ENCODE peak calls at places on chromosomes 12 and 14, in four cellular contexts. One of them, this sample, is unnamed. For H3K4me1, the result is how much of the 10 kb centered on the place peaks cover.

GRCh38 chr12:66129934-66130266 is 650 bp downstream of the LLPH start:
- DNase-seq in neural progenitor cell: no peak
- DNase-seq in HCT116: no peak
- DNase-seq in GM23338: no peak
- DNase-seq in this sample: no peak

GRCh38 chr14:51616724-51617409 is 34.8 kb upstream of the FRMD6 start:
- DNase-seq in neural progenitor cell: no peak
- DNase-seq in HCT116: peak
- DNase-seq in GM23338: no peak
- DNase-seq in this sample: peak

GRCh38 chr14:104135121-104135903 is 3.1 kb upstream of the KIF26A start:
- DNase-seq in HCT116: no peak
- DNase-seq in GM23338: peak
- DNase-seq in neural progenitor cell: peak
- DNase-seq in this sample: peak

GRCh38 chr12:80154261-80154660 is 54.9 kb downstream of the OTOGL start:
- DNase-seq in neural progenitor cell: no peak
- DNase-seq in HCT116: no peak
- DNase-seq in GM23338: no peak
- DNase-seq in this sample: no peak

GRCh38 chr12:69502342-69503081 is 32.3 kb downstream of the FRS2 start:
- DNase-seq in HCT116: peak
- DNase-seq in neural progenitor cell: no peak
- DNase-seq in GM23338: no peak
- DNase-seq in this sample: no peak

GRCh38 chr14:89648924-89649323 is 231.9 kb upstream of the FOXN3 start:
- DNase-seq in HCT116: no peak
- DNase-seq in neural progenitor cell: no peak
- DNase-seq in GM23338: no peak
- DNase-seq in this sample: no peak

GRCh38 chr12:572532-572899 is 90.7 kb downstream of the NINJ2 start:
- DNase-seq in HCT116: peak
- DNase-seq in GM23338: no peak
- DNase-seq in neural progenitor cell: no peak
- DNase-seq in this sample: no peak

GRCh38 chr14:22177870-22178269 is 411.2 kb downstream of the DAD1 start:
- DNase-seq in HCT116: no peak
- DNase-seq in GM23338: no peak
- DNase-seq in neural progenitor cell: no peak
- DNase-seq in this sample: no peak

GRCh38 chr12:87439990-87440827 is 589.0 kb downstream of the C12orf50 start:
- DNase-seq in HCT116: peak
- DNase-seq in GM23338: no peak
- DNase-seq in neural progenitor cell: no peak
- DNase-seq in this sample: peak

GRCh38 chr14:54798465-54799124 is 104.0 kb downstream of the GCH1 start:
- DNase-seq in neural progenitor cell: peak
- DNase-seq in GM23338: no peak
- DNase-seq in HCT116: no peak
- DNase-seq in this sample: no peak

GRCh38 chr14:56216631-56217379 is 98.6 kb downstream of the PELI2 start:
- DNase-seq in HCT116: no peak
- DNase-seq in GM23338: no peak
- DNase-seq in neural progenitor cell: no peak
- DNase-seq in this sample: peak

GRCh38 chr12:130013771-130014484 is 110.1 kb upstream of the TMEM132D start:
- DNase-seq in neural progenitor cell: peak
- DNase-seq in GM23338: peak
- DNase-seq in HCT116: no peak
- DNase-seq in this sample: peak

GRCh38 chr12:53061404-53062010 is 11.6 kb downstream of the TNS2 start:
- DNase-seq in neural progenitor cell: peak
- DNase-seq in HCT116: peak
- DNase-seq in GM23338: peak
- DNase-seq in this sample: peak

GRCh38 chr14:91834571-91834970 is 32.8 kb downstream of the TC2N start:
- DNase-seq in neural progenitor cell: peak
- DNase-seq in HCT116: no peak
- DNase-seq in GM23338: peak
- DNase-seq in this sample: no peak

GRCh38 chr12:67648306-67649164 is at the start of gene DYRK2:
- DNase-seq in neural progenitor cell: peak
- DNase-seq in HCT116: peak
- DNase-seq in GM23338: peak
- DNase-seq in this sample: peak

GRCh38 chr12:119902084-119902509 is 25.0 kb upstream of the CIT start:
- DNase-seq in HCT116: peak
- DNase-seq in neural progenitor cell: peak
- DNase-seq in GM23338: peak
- DNase-seq in this sample: peak

GRCh38 chr12:14238224-14238792 is 127.2 kb upstream of the ATF7IP start:
- DNase-seq in HCT116: no peak
- DNase-seq in GM23338: peak
- DNase-seq in neural progenitor cell: no peak
- DNase-seq in this sample: peak

GRCh38 chr14:101076451-101077220 is 173.1 kb upstream of the RTL1 start:
- DNase-seq in HCT116: no peak
- DNase-seq in neural progenitor cell: no peak
- DNase-seq in GM23338: no peak
- DNase-seq in this sample: no peak

GRCh38 chr14:45284802-45285201 is 31.8 kb upstream of the MIS18BP1 start:
- DNase-seq in GM23338: peak
- DNase-seq in neural progenitor cell: no peak
- DNase-seq in HCT116: peak
- DNase-seq in this sample: no peak

GRCh38 chr14:96482986-96483385 is 19.2 kb upstream of the PAPOLA start:
- DNase-seq in neural progenitor cell: no peak
- DNase-seq in HCT116: no peak
- DNase-seq in GM23338: no peak
- DNase-seq in this sample: no peak

GRCh38 chr12:105659355-105660075 is 329.0 kb downstream of the C12orf75 start:
- DNase-seq in GM23338: no peak
- DNase-seq in neural progenitor cell: no peak
- DNase-seq in HCT116: no peak
- DNase-seq in this sample: no peak

GRCh38 chr12:117025481-117026151 is 73.6 kb downstream of the TESC start:
- DNase-seq in GM23338: peak
- DNase-seq in HCT116: peak
- DNase-seq in neural progenitor cell: peak
- DNase-seq in this sample: peak

GRCh38 chr12:68042212-68042699 is 53.0 kb downstream of the IFNG-AS1 start:
- DNase-seq in GM23338: no peak
- DNase-seq in neural progenitor cell: no peak
- DNase-seq in HCT116: no peak
- DNase-seq in this sample: no peak

GRCh38 chr12:6020930-6021329 is 75.9 kb upstream of the ANO2 start:
- DNase-seq in neural progenitor cell: no peak
- DNase-seq in HCT116: no peak
- DNase-seq in GM23338: no peak
- DNase-seq in this sample: no peak

GRCh38 chr12:107759410-107759809 is 1.5 kb downstream of the PRDM4 start:
- DNase-seq in HCT116: peak
- DNase-seq in neural progenitor cell: peak
- DNase-seq in GM23338: no peak
- DNase-seq in this sample: peak

GRCh38 chr12:64801381-64801780 is 23.1 kb upstream of the TBC1D30 start:
- DNase-seq in HCT116: no peak
- DNase-seq in neural progenitor cell: peak
- DNase-seq in GM23338: peak
- DNase-seq in this sample: no peak

GRCh38 chr14:80269338-80269935 is 58.1 kb upstream of the DIO2 start:
- DNase-seq in HCT116: no peak
- DNase-seq in GM23338: no peak
- DNase-seq in neural progenitor cell: no peak
- DNase-seq in this sample: peak

GRCh38 chr12:54414191-54414525 is 4.9 kb downstream of the ITGA5 start:
- DNase-seq in GM23338: no peak
- DNase-seq in HCT116: no peak
- DNase-seq in neural progenitor cell: no peak
- DNase-seq in this sample: no peak

GRCh38 chr12:54411398-54412241 is 7.4 kb downstream of the ITGA5 start:
- DNase-seq in GM23338: peak
- DNase-seq in HCT116: no peak
- DNase-seq in neural progenitor cell: no peak
- DNase-seq in this sample: peak

GRCh38 chr12:54413284-54414190 is 5.5 kb downstream of the ITGA5 start:
- DNase-seq in GM23338: no peak
- DNase-seq in HCT116: no peak
- DNase-seq in neural progenitor cell: no peak
- DNase-seq in this sample: no peak

GRCh38 chr12:54412786-54413185 is 6.3 kb downstream of the ITGA5 start:
- DNase-seq in neural progenitor cell: no peak
- DNase-seq in HCT116: no peak
- DNase-seq in GM23338: no peak
- DNase-seq in this sample: no peak

GRCh38 chr12:54412348-54412747 is 6.7 kb downstream of the ITGA5 start:
- DNase-seq in GM23338: no peak
- DNase-seq in HCT116: no peak
- DNase-seq in neural progenitor cell: no peak
- DNase-seq in this sample: no peak
- H3K4me1 ChIP-seq in GM23338: under half
- H3K4me1 ChIP-seq in HCT116: under half
- H3K4me1 ChIP-seq in neural progenitor cell: under half
- H3K4me1 ChIP-seq in this sample: under half

GRCh38 chr14:52949249-52949648 is 1.6 kb downstream of the FERMT2 start:
- DNase-seq in neural progenitor cell: no peak
- DNase-seq in HCT116: no peak
- DNase-seq in GM23338: no peak
- DNase-seq in this sample: no peak

GRCh38 chr14:52948836-52949235 is 2.0 kb downstream of the FERMT2 start:
- DNase-seq in neural progenitor cell: peak
- DNase-seq in HCT116: no peak
- DNase-seq in GM23338: no peak
- DNase-seq in this sample: no peak

GRCh38 chr14:52950898-52951729 is at the start of gene FERMT2:
- DNase-seq in HCT116: peak
- DNase-seq in GM23338: peak
- DNase-seq in neural progenitor cell: peak
- DNase-seq in this sample: peak

GRCh38 chr14:52950410-52950897 is 396 bp downstream of the FERMT2 start:
- DNase-seq in neural progenitor cell: peak
- DNase-seq in HCT116: no peak
- DNase-seq in GM23338: peak
- DNase-seq in this sample: peak

DNA sequence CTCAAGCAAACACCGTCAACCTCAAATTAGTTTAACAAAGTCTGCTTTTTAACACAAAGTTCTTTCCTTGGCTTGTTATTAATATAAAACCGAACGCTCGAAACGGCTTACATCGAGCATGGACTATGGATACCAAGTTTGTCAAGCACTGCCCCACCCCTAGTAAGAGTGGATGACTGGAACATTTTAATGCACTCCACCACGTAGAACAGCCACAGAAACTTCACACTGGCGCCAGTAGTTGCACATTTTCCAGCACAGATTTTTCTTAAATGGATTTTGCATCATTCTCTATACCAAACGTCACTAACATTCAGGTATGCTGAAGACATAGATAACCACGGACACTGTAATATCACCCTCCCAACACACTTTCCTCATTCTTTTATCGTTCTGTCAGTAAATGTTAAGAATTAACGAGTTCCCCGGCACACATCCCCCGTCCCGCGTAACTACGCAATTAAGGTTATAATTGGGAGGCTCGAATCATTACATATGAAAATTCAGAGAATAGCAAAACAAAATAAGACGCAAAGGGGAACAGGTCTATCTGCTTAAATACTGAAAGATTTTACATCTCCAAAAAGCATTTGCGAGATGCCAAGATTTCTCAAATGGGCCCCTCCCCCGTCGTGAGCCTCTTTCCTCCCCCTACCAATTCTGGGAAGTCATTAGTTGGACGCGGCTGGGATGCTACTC is 990 bp downstream of the FERMT2 start:
- DNase-seq in HCT116: no peak
- DNase-seq in neural progenitor cell: peak
- DNase-seq in GM23338: no peak
- DNase-seq in this sample: peak
- TF ChIP-seq EZH2phosphoT487 in HCT116: no peak
- TF ChIP-seq EZH2phosphoT487 in neural progenitor cell: no peak
- TF ChIP-seq EZH2phosphoT487 in GM23338: no peak
- TF ChIP-seq EZH2phosphoT487 in this sample: no peak

GRCh38 chr14:94570002-94570400 is 8.8 kb downstream of the SERPINA4 start:
- DNase-seq in GM23338: no peak
- DNase-seq in HCT116: no peak
- DNase-seq in neural progenitor cell: no peak
- DNase-seq in this sample: no peak
- H3K4me1 ChIP-seq in GM23338: under half
- H3K4me1 ChIP-seq in HCT116: under half
- H3K4me1 ChIP-seq in neural progenitor cell: under half
- H3K4me1 ChIP-seq in this sample: under half

GRCh38 chr12:81617915-81618314 is 141.2 kb downstream of the PPFIA2 start:
- DNase-seq in HCT116: no peak
- DNase-seq in neural progenitor cell: no peak
- DNase-seq in GM23338: no peak
- DNase-seq in this sample: no peak
- TF ChIP-seq EZH2phosphoT487 in HCT116: no peak
- TF ChIP-seq EZH2phosphoT487 in neural progenitor cell: no peak
- TF ChIP-seq EZH2phosphoT487 in GM23338: no peak
- TF ChIP-seq EZH2phosphoT487 in this sample: no peak

GRCh38 chr12:8648598-8649205 is 13.9 kb downstream of the MFAP5 start:
- DNase-seq in neural progenitor cell: no peak
- DNase-seq in HCT116: no peak
- DNase-seq in GM23338: no peak
- DNase-seq in this sample: no peak

GRCh38 chr12:8642775-8643174 is 19.9 kb downstream of the MFAP5 start:
- DNase-seq in GM23338: no peak
- DNase-seq in neural progenitor cell: no peak
- DNase-seq in HCT116: no peak
- DNase-seq in this sample: no peak

GRCh38 chr12:8644345-8645248 is 18.0 kb downstream of the MFAP5 start:
- DNase-seq in neural progenitor cell: no peak
- DNase-seq in HCT116: no peak
- DNase-seq in GM23338: no peak
- DNase-seq in this sample: no peak

DNA sequence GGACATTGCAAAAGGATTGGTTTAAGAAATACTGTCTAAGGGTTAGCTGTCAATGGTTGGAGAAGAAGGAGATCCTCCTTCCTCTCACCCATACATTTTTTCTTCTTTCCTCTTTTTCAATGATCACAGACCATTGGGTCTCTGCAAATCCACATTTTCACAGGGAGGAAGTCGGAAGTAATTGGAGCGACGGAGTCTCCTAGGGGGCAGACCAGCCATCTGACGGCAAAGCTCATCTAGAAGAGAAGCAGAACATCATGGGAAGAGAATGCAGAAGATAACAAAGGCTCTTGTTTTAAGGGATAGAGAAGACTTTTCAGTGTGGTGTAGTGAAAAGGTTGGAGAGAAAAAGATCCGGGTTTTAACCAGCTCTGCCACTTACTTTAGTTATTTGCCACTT is 14.7 kb downstream of the MFAP5 start:
- DNase-seq in neural progenitor cell: no peak
- DNase-seq in HCT116: no peak
- DNase-seq in GM23338: no peak
- DNase-seq in this sample: no peak
- H3K4me1 ChIP-seq in neural progenitor cell: under half
- H3K4me1 ChIP-seq in HCT116: under half
- H3K4me1 ChIP-seq in GM23338: under half
- H3K4me1 ChIP-seq in this sample: under half

This sample was measured in hepatocyte.